ENCODE peak calls at places on chromosome 10, in four cellular contexts. E, C, Y and I are unnamed samples.

GRCh38 chr10:48968036-48968435 is 28.4 kb upstream of the LRRC18 start:
- DNase-seq in E (no peak), C (no peak), Y (no peak), I (no peak)

GRCh38 chr10:77350711-77351119 is 286.9 kb downstream of the KCNMA1 start:
- DNase-seq in Y (no peak), C (peak; percentile 98), E (peak; percentile 99), I (no peak)

GRCh38 chr10:72932259-72933015 is 22.2 kb downstream of the PLA2G12B start:
- DNase-seq in C (no peak), Y (no peak), E (no peak), I (no peak)

GRCh38 chr10:124911124-124912051 is 30.5 kb upstream of the ZRANB1 start:
- DNase-seq in Y (no peak), C (no peak), E (peak; percentile 73), I (no peak)

GRCh38 chr10:63105811-63106755 is 27.0 kb upstream of the NRBF2 start:
- DNase-seq in E (peak; percentile 82), C (peak; percentile 82), Y (no peak), I (no peak)

GRCh38 chr10:100362570-100363496 is 15.8 kb downstream of the SCD start:
- DNase-seq in C (no peak), Y (no peak), E (peak; percentile 23), I (no peak)

GRCh38 chr10:89001428-89002072 is 11.0 kb downstream of the FAS start:
- DNase-seq in E (no peak), Y (no peak), C (no peak), I (no peak)

GRCh38 chr10:90959826-90960225 is 38.9 kb upstream of the ANKRD1 start:
- DNase-seq in C (no peak), E (no peak), Y (no peak), I (no peak)

GRCh38 chr10:129192344-129193128 is 274.5 kb upstream of the MGMT start:
- DNase-seq in C (no peak), Y (no peak), E (no peak), I (no peak)

GRCh38 chr10:3180361-3180760 is 7.8 kb upstream of the PITRM1 start:
- DNase-seq in E (no peak), Y (no peak), C (no peak), I (no peak)

GRCh38 chr10:62681211-62681940 is 123.1 kb upstream of the ADO start:
- DNase-seq in C (no peak), Y (peak; percentile 75), E (peak; percentile 49), I (no peak)

GRCh38 chr10:131946321-131946751 is 35.4 kb downstream of the BNIP3 start:
- DNase-seq in C (no peak), Y (no peak), E (peak; percentile 94), I (no peak)

GRCh38 chr10:129307141-129307540 is 159.9 kb upstream of the MGMT start:
- DNase-seq in Y (no peak), E (no peak), C (no peak), I (no peak)

GRCh38 chr10:605632-606325 is 83.7 kb downstream of the DIP2C start:
- DNase-seq in C (no peak), Y (no peak), E (no peak), I (no peak)

GRCh38 chr10:62333988-62334682 is 40.0 kb upstream of the ZNF365 start:
- DNase-seq in Y (no peak), C (no peak), E (no peak), I (no peak)

GRCh38 chr10:5566606-5567005 is 41.8 kb downstream of the CALML3 start:
- DNase-seq in C (peak; percentile 97), Y (no peak), E (no peak), I (no peak)

GRCh38 chr10:124138195-124138882 is 44.9 kb upstream of the CHST15 start:
- DNase-seq in Y (no peak), E (peak; percentile 92), C (no peak), I (no peak)

GRCh38 chr10:92410501-92410900 is 119.5 kb downstream of the MARCHF5 start:
- DNase-seq in E (no peak), C (no peak), Y (no peak), I (no peak)

GRCh38 chr10:86782691-86783418 is 26.4 kb downstream of the BMPR1A start:
- DNase-seq in C (no peak), Y (no peak), E (no peak), I (no peak)

GRCh38 chr10:3932597-3933380 is 147.8 kb upstream of the KLF6 start:
- DNase-seq in Y (no peak), C (no peak), E (no peak), I (no peak)

GRCh38 chr10:36666451-36666850 is 458.9 kb upstream of the ANKRD30A start:
- DNase-seq in E (no peak), Y (no peak), C (peak; percentile 31), I (no peak)

GRCh38 chr10:20672724-20673123 is 224.4 kb downstream of the NEBL start:
- DNase-seq in E (no peak), Y (no peak), C (no peak), I (no peak)

GRCh38 chr10:101291254-101292193 is 62.3 kb upstream of the LBX1 start:
- DNase-seq in E (no peak), C (no peak), Y (peak; percentile 87), I (no peak)

GRCh38 chr10:129956285-129956649 is 7.8 kb downstream of the EBF3 start:
- DNase-seq in E (no peak), C (no peak), Y (no peak), I (no peak)

GRCh38 chr10:132242103-132242840 is 55.5 kb downstream of the DPYSL4 start:
- DNase-seq in Y (no peak), E (no peak), C (no peak), I (no peak)

GRCh38 chr10:3902809-3903410 is 117.9 kb upstream of the KLF6 start:
- DNase-seq in Y (no peak), C (no peak), E (peak; percentile 71), I (no peak)

GRCh38 chr10:124125305-124126116 is 32.1 kb upstream of the CHST15 start:
- DNase-seq in Y (peak; percentile 57), E (peak; percentile 81), C (peak; percentile 57), I (no peak)

GRCh38 chr10:120474956-120475355 is 17.9 kb downstream of the PLPP4 start:
- DNase-seq in C (no peak), Y (no peak), E (no peak), I (no peak)

GRCh38 chr10:69389827-69390490 is 26.8 kb downstream of the TACR2 start:
- DNase-seq in Y (peak; percentile 88), E (peak; percentile 32), C (no peak), I (no peak)

GRCh38 chr10:87652261-87652660 is 7.4 kb upstream of the PAPSS2 start:
- DNase-seq in E (no peak), C (no peak), Y (no peak), I (no peak)

GRCh38 chr10:110864662-110865140 is 7.0 kb upstream of the PDCD4 start:
- DNase-seq in Y (no peak), E (no peak), C (no peak), I (no peak)

GRCh38 chr10:947051-947450 is 15.5 kb upstream of the LARP4B start:
- DNase-seq in C (no peak), Y (no peak), E (no peak), I (no peak)

GRCh38 chr10:98242823-98243222 is 25.2 kb downstream of the LOXL4 start:
- DNase-seq in C (no peak), Y (no peak), E (no peak), I (no peak)

GRCh38 chr10:111391146-111391545 is 314.3 kb downstream of the ADRA2A start:
- DNase-seq in E (no peak), Y (no peak), C (no peak), I (no peak)

GRCh38 chr10:71089162-71089561 is 123.2 kb upstream of the UNC5B start:
- DNase-seq in Y (no peak), C (no peak), E (no peak), I (no peak)

GRCh38 chr10:31867646-31868045 is 61.0 kb downstream of the ARHGAP12 start:
- DNase-seq in Y (no peak), E (no peak), C (peak; percentile 20), I (no peak)

GRCh38 chr10:16779375-16779774 is 37.8 kb downstream of the RSU1 start:
- DNase-seq in E (no peak), C (peak; percentile 2), Y (no peak), I (no peak)

GRCh38 chr10:12048547-12048946 is 5.9 kb upstream of the UPF2 start:
- DNase-seq in C (no peak), Y (no peak), E (no peak), I (no peak)
- H3K4me2 ChIP-seq in C (no peak overlapping the region), Y (no peak overlapping the region), E (no peak overlapping the region), I (no peak overlapping the region)

GRCh38 chr10:84706875-84707274 is 378.5 kb downstream of the CCSER2 start:
- DNase-seq in Y (no peak), E (no peak), C (peak; percentile 64), I (no peak)
- H3K9ac ChIP-seq in Y (no peak overlapping the region), E (no peak overlapping the region), C (peak overlapping the region; percentile 42), I (no peak overlapping the region)

DNA sequence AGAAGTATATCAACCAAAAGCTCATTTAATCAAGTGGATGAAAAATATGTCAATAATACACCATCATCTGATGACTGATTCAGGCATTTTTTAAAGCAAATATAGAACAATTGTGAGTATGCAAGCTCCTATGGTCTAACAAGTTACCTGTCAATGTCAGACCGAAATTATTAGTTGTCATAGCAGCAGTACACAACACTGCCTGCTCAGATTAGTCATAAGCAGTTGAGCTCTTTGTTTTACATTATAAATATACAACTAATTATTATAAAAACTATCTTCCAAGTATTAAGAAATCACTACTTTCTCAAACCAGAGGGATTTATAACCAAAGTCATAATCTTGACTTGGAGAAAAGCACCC is 219.9 kb downstream of the FAM107B start:
- DNase-seq in C (peak; percentile 69), Y (no peak), E (no peak), I (no peak)
- H3K4me2 ChIP-seq in C (no peak overlapping the region), Y (no peak overlapping the region), E (no peak overlapping the region), I (no peak overlapping the region)

DNA sequence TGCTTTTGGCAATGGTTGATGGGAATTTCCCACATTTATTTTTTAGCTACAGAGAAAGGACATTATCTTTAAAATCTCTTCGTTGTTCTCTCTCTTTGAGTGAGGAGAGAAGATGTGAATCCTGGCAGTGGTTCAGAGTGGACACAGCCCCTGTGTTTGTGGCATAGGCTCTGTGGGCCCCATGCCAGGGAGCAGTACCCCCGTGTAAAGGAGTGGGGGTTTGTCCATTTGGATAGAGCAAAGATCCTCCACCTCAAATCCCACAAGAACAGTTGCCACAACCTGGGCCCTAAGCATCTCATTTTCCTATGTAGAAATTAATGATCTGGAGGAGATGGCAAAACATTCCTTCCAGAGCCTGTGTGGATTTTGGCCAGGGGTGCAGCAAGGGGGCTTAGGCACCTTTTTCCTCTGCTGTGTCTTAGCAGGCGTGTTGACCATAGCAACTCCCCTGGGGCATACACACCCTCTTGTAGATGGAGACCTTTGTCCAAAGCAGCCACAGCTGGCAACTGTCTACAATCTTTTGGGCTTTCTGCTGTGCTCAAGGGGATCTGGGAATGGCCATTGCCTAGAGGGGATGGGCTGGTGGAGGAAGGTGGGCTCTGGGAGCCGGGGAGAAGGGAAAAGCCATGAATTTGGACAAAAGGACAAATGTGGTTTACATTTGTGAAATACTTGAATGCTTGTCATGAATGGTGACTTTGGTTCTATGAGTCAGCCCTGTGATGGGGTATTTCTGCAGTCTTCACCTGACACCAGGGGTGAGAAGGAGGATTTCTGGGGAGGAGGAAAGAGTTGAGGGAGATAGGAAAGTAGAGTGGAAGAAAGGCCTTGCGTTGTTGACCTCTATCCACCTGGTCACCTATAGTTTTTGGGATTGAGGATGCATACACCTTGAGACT is 92.0 kb downstream of the TCF7L2 start:
- DNase-seq in C (peak; percentile 58), E (peak; percentile 33), Y (no peak), I (no peak)
- H3K9ac ChIP-seq in C (no peak overlapping the region), E (no peak overlapping the region), Y (no peak overlapping the region), I (no peak overlapping the region)

GRCh38 chr10:29569778-29570177 is 65.0 kb downstream of the SVIL start:
- DNase-seq in E (no peak), C (no peak), Y (no peak), I (no peak)
- H3K4me2 ChIP-seq in E (no peak overlapping the region), C (no peak overlapping the region), Y (no peak overlapping the region), I (no peak overlapping the region)